ENCODE peak calls at places on chromosomes 11 and 22, in four cellular contexts. V is adipocyte, A is aorta, F is neuronal stem cell. Q is an unnamed sample.
A peak's percentile ranks its signal among the peaks of the same experiment; 100 is the strongest.

GRCh38 chr22:20653795-20654342 is 120.0 kb upstream of the SERPIND1 start:
- DNase-seq in V (no peak), F (no peak), A (no peak), Q (no peak)

GRCh38 chr22:23522642-23523251 is 57.3 kb downstream of the IGLL1 start:
- DNase-seq in A (no peak), F (no peak), V (peak; percentile 25), Q (no peak)

GRCh38 chr11:64642418-64642735 is 51.4 kb downstream of the SLC22A12 start:
- DNase-seq in F (no peak), A (no peak), V (no peak), Q (no peak)

GRCh38 chr11:76796511-76797203 is 13.5 kb downstream of the TSKU start:
- DNase-seq in F (no peak), A (no peak), V (no peak), Q (no peak)

GRCh38 chr11:107928767-107929507 is 689 bp downstream of the RAB39A start:
- DNase-seq in F (peak; percentile 6), V (no peak), A (no peak), Q (peak; percentile 49)

GRCh38 chr11:77080643-77081210 is 14.0 kb downstream of the CAPN5 start:
- DNase-seq in A (peak; percentile 57), V (peak; percentile 24), F (no peak), Q (no peak)

GRCh38 chr22:36155702-36156101 is 4.9 kb downstream of the APOL3 start:
- DNase-seq in A (peak; percentile 82), V (peak; percentile 71), F (no peak), Q (no peak)

GRCh38 chr11:5486003-5486402 is 2.5 kb upstream of the OR52D1 start:
- DNase-seq in A (no peak), F (no peak), V (no peak), Q (no peak)

GRCh38 chr11:89495951-89496350 is 4.8 kb upstream of the NOX4 start:
- DNase-seq in A (no peak), F (peak; percentile 29), V (peak; percentile 93), Q (no peak)

GRCh38 chr11:76229690-76230240 is 23.5 kb upstream of the WNT11 start:
- DNase-seq in A (peak; percentile 57), F (no peak), V (no peak), Q (no peak)

GRCh38 chr22:49954354-49954753 is 6.2 kb upstream of the PIM3 start:
- DNase-seq in V (no peak), F (no peak), A (no peak), Q (no peak)

GRCh38 chr22:17110791-17111550 is 10.2 kb downstream of the TMEM121B start:
- DNase-seq in A (peak; percentile 48), V (no peak), F (no peak), Q (no peak)

GRCh38 chr22:25013634-25014033 is 61.1 kb downstream of the KIAA1671 start:
- DNase-seq in A (no peak), F (no peak), V (no peak), Q (no peak)

GRCh38 chr11:86515297-86516094 is 140.8 kb downstream of the CCDC81 start:
- DNase-seq in A (no peak), V (peak; percentile 78), F (no peak), Q (no peak)

GRCh38 chr11:312092-312816 is 1.6 kb upstream of the IFITM1 start:
- DNase-seq in A (no peak), F (no peak), V (no peak), Q (no peak)

GRCh38 chr11:58574851-58575250 is 805 bp downstream of the LPXN start:
- DNase-seq in A (no peak), V (peak; percentile 56), F (no peak), Q (no peak)

GRCh38 chr11:94768602-94769511 is 701 bp downstream of the AMOTL1 start:
- DNase-seq in A (peak; percentile 85), V (peak; percentile 84), F (peak; percentile 46), Q (peak; percentile 50)

GRCh38 chr22:24153353-24153752 is 27.9 kb upstream of the SUSD2 start:
- DNase-seq in F (no peak), V (no peak), A (no peak), Q (no peak)

GRCh38 chr11:116610190-116610589 is 162.6 kb downstream of the BUD13 start:
- DNase-seq in V (no peak), F (no peak), A (no peak), Q (no peak)

GRCh38 chr11:119207300-119207570 is 1.1 kb downstream of the CBL start:
- DNase-seq in A (no peak), V (peak; percentile 41), F (no peak), Q (no peak)

GRCh38 chr22:23527971-23528740 is 51.9 kb downstream of the IGLL1 start:
- DNase-seq in A (peak; percentile 55), F (no peak), V (no peak), Q (no peak)

GRCh38 chr11:118010738-118011461 is 24.7 kb downstream of the IL10RA start:
- DNase-seq in F (no peak), V (no peak), A (no peak), Q (no peak)

GRCh38 chr11:35617687-35618496 is at the start of gene FJX1:
- DNase-seq in V (peak; percentile 89), A (peak; percentile 83), F (peak; percentile 85), Q (peak; percentile 55)

GRCh38 chr22:33853200-33854097 is 66.8 kb downstream of the LARGE1 start:
- DNase-seq in V (peak; percentile 90), A (peak; percentile 83), F (no peak), Q (peak; percentile 59)

GRCh38 chr11:44861829-44862545 is 88.7 kb downstream of the TP53I11 start:
- DNase-seq in V (peak; percentile 98), A (peak; percentile 94), F (no peak), Q (peak; percentile 64)

GRCh38 chr11:97454988-97455387 is 1065.2 kb downstream of the JRKL start:
- DNase-seq in A (no peak), V (peak; percentile 62), F (no peak), Q (peak; percentile 30)

GRCh38 chr11:76599041-76600013 is 71.2 kb downstream of the LRRC32 start:
- DNase-seq in V (peak; percentile 36), A (peak; percentile 71), F (no peak), Q (no peak)

GRCh38 chr11:47215366-47215925 is 672 bp downstream of the DDB2 start:
- DNase-seq in A (no peak), V (no peak), F (no peak), Q (no peak)

GRCh38 chr22:33381531-33382406 is 323.6 kb upstream of the SYN3 start:
- DNase-seq in F (no peak), A (no peak), V (no peak), Q (no peak)

GRCh38 chr22:43847376-43848289 is 14.7 kb downstream of the SULT4A1 start:
- DNase-seq in V (no peak), A (peak; percentile 46), F (no peak), Q (no peak)

GRCh38 chr22:35631597-35631996 is 14.5 kb upstream of the MB start:
- DNase-seq in V (peak; percentile 51), A (no peak), F (no peak), Q (no peak)

DNA sequence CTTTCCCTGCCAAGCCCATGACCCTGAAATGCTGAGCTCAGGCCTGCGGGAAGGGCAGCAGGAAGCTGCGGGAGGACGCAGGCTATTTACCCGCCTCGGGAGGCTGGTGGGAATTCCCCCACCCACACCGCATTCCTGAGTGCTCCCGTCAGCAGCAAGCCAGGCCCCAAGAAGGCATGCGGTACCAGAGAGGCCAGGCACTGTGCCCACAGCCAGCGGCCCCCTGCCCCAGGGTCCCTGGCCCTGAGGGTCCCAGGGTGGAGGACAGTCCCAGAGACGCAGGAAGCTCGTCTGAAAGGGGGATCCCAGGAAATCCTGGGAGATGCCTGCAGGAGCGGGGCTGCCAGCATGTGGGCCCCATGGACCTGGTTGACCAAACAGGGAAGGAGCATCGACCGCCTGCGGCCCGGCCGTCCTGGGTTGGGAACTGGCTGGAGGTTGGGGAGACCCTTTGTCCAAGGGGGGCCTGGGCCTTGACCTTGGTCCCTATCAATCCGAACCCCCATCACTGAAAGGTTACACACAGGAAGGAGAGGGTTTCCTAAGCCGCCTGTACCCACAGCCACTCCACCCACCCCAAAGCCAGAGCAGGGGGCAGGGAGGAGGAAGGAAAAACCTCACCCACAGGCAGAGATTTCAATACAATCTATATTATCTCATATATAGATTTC is 17.0 kb downstream of the MAFF start:
- DNase-seq in F (no peak), A (peak; percentile 97), V (peak; percentile 95), Q (no peak)
- H3K4me1 ChIP-seq in F (peaks cover 7% of the 10 kb centered on the region), A (no peaks in the 10 kb centered on the region), V (peaks cover 57% of the 10 kb centered on the region), Q (no peaks in the 10 kb centered on the region)

DNA sequence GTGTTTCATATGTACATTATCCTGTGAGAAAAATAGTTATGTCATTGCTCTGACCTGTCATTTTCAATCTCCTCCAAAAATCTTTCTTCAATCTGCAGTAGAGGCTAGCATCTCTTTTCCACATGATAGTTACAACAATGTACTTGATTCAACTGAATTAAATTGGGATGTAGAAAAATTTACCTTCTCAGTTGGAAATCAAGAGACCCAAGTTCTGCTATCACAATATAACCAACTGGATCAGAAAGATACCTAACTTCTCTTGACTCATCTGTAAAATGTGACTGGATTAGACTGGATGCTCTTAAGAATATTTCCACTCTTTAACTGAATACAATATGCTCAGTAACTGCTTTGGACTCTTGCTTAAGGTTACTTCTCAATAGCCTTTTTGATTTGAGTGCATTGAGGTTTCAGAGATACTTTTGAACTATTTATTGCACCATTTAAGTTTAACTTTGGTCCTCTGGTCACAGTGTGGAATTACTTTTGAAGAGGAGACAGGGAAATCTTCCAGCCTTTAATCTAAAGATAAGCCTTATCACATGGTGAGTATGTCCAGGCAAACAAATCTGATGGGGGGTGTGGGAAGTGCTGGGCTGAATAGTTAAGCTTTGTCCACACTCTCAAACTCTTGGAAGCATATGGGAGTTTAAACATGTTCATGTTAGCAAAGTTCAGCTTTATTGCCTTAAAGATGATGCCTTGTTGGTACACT is 82.3 kb downstream of the YAP1 start:
- DNase-seq in V (no peak), F (no peak), A (no peak), Q (no peak)
- H3K4me3 ChIP-seq in V (no peak overlapping the region), F (no peak overlapping the region), A (no peak overlapping the region), Q (no peak overlapping the region)

DNA sequence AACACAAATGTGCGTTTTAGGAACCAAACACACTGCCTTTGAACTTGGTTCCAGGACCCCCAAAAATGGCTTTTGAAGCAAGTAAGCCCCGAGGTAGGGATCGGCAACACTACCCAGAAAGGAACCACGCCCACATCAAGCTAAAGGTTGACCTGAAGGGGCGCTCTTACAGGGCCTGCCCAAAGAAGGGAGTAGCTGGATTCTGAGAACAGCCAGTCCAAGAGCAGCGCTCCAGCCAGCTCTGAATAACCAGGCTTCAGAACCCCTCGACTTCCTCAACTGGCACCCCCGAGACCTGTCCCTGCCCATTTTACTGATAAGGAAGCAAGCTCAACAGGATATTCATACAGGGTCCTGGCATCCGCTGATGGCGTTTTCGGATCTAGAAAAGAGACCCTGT is 18.9 kb upstream of the MOB2 start:
- DNase-seq in A (peak; percentile 35), F (no peak), V (no peak), Q (no peak)
- H3K4me1 ChIP-seq in A (peaks cover 5% of the 10 kb centered on the region), F (peaks cover 5% of the 10 kb centered on the region), V (peaks cover 7% of the 10 kb centered on the region), Q (no peaks in the 10 kb centered on the region)

DNA sequence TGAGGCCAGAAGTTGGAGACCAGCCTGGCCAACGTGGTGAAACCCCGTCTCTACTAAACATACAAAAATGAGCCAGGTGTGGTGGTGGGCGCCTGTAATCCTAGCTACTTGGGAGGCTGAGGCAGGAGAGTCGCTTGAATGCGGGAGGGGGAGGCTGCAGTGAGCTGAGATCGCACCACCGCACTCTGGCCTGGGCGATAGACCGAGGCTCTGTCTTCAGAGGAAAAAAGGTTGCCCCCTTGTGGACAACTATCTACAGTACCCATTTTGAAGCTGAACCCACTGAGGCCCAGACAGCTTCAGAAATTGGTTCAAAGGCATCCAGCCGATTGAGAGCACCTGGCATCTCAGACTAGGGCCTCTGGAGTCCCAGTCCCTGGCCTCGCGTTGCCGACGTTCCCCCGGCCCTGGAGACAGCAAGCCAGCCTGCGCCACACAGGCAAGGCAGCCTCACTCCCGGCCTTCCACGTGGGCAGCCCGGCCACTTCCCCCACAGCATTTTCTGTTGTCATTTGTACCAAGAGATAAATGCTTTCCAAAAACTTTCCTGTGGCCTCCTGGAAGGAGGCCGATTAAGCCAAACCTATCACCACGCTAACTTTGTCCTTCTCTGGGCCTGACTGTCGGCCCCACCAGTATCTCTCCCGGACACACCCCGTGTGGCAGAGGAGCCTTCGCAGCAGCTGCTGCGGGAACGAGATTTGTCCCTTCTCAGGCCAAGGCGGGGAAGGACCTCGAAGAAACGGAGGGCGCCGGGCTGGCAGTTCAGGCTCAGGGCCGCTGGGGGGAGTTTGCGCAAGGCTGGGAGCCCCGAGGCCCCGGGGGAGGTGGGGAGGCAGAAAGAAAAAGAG is 82.8 kb downstream of the FLI1 start:
- DNase-seq in A (peak; percentile 83), F (peak; percentile 43), V (peak; percentile 68), Q (peak; percentile 32)
- H3K4me3 ChIP-seq in A (no peak overlapping the region), F (no peak overlapping the region), V (no peak overlapping the region), Q (no peak overlapping the region)